ENCODE peak calls at places on chromosomes 3 and 15, in eight cellular contexts. P is adrenal gland, E is mucosa of descending colon, S is Peyer's patch, U is foreskin fibroblast, K is OCI-LY7, G is astrocyte of the spinal cord, J is colonic mucosa. I is an unnamed sample.

GRCh38 chr3:38521391-38521987 is 25.3 kb downstream of the EXOG start:
- DNase-seq in P (peak; percentile 54), U (peak; percentile 48), E (peak; percentile 77), G (peak; percentile 72), K (peak; percentile 68), J (peak; percentile 69), S (peak; percentile 66), I (peak; percentile 47)

GRCh38 chr3:161250116-161250515 is 29.0 kb downstream of the NMD3 start:
- DNase-seq in G (no peak), E (no peak), K (no peak), S (no peak), P (no peak), U (no peak), J (no peak), I (no peak)

GRCh38 chr3:51422211-51422610 is 31.1 kb downstream of the RBM15B start:
- DNase-seq in K (no peak), U (no peak), P (no peak), J (no peak), E (no peak), S (no peak), G (no peak), I (no peak)

GRCh38 chr3:129382366-129382765 is 46.1 kb downstream of the EFCAB12 start:
- DNase-seq in E (no peak), P (no peak), K (no peak), U (no peak), S (no peak), J (no peak), G (no peak), I (no peak)

GRCh38 chr15:93130111-93130510 is 41.1 kb upstream of the RGMA start:
- DNase-seq in K (no peak), G (no peak), P (no peak), U (no peak), E (no peak), S (no peak), J (no peak), I (no peak)

GRCh38 chr3:58487140-58487886 is 4.6 kb upstream of the KCTD6 start:
- DNase-seq in P (peak; percentile 72), E (no peak), J (no peak), S (no peak), K (no peak), U (peak; percentile 63), G (peak; percentile 56), I (no peak)

GRCh38 chr3:129050556-129051295 is 9.9 kb upstream of the GP9 start:
- DNase-seq in P (no peak), S (no peak), K (no peak), J (no peak), E (no peak), G (no peak), U (no peak), I (no peak)

GRCh38 chr3:172102123-172102882 is 62.9 kb downstream of the FNDC3B start:
- DNase-seq in U (no peak), S (peak; percentile 28), G (no peak), K (peak; percentile 80), J (peak; percentile 43), P (no peak), E (peak; percentile 38), I (no peak)

GRCh38 chr15:53843869-53844569 is 84.6 kb upstream of the WDR72 start:
- DNase-seq in G (no peak), S (no peak), U (no peak), E (no peak), J (no peak), P (no peak), K (no peak), I (no peak)

GRCh38 chr3:170907519-170908234 is 760 bp downstream of the EIF5A2 start:
- DNase-seq in K (peak; percentile 31), U (peak; percentile 9), E (no peak), S (no peak), G (peak; percentile 33), J (no peak), P (no peak), I (peak; percentile 15)

GRCh38 chr15:51771773-51772172 is 20.4 kb downstream of the TMOD2 start:
- DNase-seq in S (no peak), G (no peak), P (no peak), U (no peak), K (no peak), J (no peak), E (no peak), I (no peak)

GRCh38 chr3:113234688-113235260 is 23.4 kb downstream of the BOC start:
- DNase-seq in P (no peak), J (no peak), S (no peak), E (no peak), U (no peak), K (no peak), G (no peak), I (no peak)

GRCh38 chr15:29364429-29365078 is 94.9 kb upstream of the NSMCE3 start:
- DNase-seq in P (no peak), K (no peak), J (no peak), U (peak; percentile 48), S (no peak), E (peak; percentile 18), G (peak; percentile 76), I (no peak)

GRCh38 chr15:76793162-76793561 is 112.0 kb downstream of the SCAPER start:
- DNase-seq in E (no peak), J (no peak), K (no peak), S (no peak), G (no peak), U (no peak), P (no peak), I (no peak)

GRCh38 chr3:57544181-57545125 is at the start of gene DNAH12:
- DNase-seq in E (peak; percentile 18), P (peak; percentile 32), S (no peak), U (no peak), J (peak; percentile 55), K (peak; percentile 38), G (peak; percentile 56), I (peak; percentile 4)

GRCh38 chr15:82959423-82959822 is 6.9 kb upstream of the HOMER2 start:
- DNase-seq in S (no peak), P (no peak), U (no peak), K (no peak), J (no peak), E (no peak), G (no peak), I (no peak)

GRCh38 chr3:196390116-196390515 is 42.1 kb downstream of the UBXN7 start:
- DNase-seq in G (no peak), K (no peak), U (no peak), J (no peak), P (no peak), E (no peak), S (no peak), I (no peak)

GRCh38 chr15:56927816-56928215 is 9.4 kb downstream of the TCF12 start:
- DNase-seq in J (no peak), P (no peak), S (no peak), K (no peak), U (no peak), G (no peak), E (no peak), I (no peak)

GRCh38 chr3:156725706-156726105 is 51.3 kb downstream of the TIPARP start:
- DNase-seq in G (no peak), J (peak; percentile 71), S (no peak), E (peak; percentile 78), P (no peak), U (no peak), K (no peak), I (no peak)

GRCh38 chr15:90860942-90861675 is 7.3 kb upstream of the FURIN start:
- DNase-seq in U (no peak), P (no peak), S (no peak), K (no peak), G (peak; percentile 85), E (no peak), J (peak; percentile 54), I (no peak)

GRCh38 chr15:68578175-68578959 is 426 bp upstream of the CORO2B start:
- DNase-seq in K (peak; percentile 76), P (peak; percentile 37), E (peak; percentile 39), U (peak; percentile 76), G (peak; percentile 73), J (peak; percentile 42), S (peak; percentile 40), I (peak; percentile 70)

GRCh38 chr3:24242012-24242698 is 252.5 kb downstream of the THRB start:
- DNase-seq in K (no peak), P (peak; percentile 25), E (no peak), U (peak; percentile 66), S (no peak), J (no peak), G (peak; percentile 79), I (peak; percentile 80)
- H3K4me3 ChIP-seq in K (no peak overlapping the region), P (no peak overlapping the region), E (no peak overlapping the region), U (no peak overlapping the region), S (no peak overlapping the region), J (no peak overlapping the region), G (no peak overlapping the region), I (no peak overlapping the region)

DNA sequence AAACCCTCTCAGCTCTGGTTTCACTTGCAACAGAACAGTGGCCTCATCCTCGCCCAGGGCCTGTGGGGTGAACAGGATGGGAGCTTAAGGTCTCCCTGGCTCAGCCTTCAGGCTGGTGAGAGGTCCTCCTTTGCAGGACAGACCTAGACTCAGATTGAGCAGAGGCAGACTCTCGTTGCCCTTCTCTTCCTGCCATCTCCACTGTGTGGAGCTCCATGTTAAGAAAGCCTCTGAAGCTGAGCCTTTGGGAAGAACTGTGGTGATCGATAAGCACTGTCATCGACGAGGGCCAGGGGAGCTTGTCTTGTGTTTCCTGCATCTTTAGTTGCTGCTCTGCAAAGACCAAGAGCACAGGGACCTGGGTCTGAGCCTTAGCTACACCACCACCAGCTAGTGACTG is 37.8 kb upstream of the GRIP2 start:
- DNase-seq in E (no peak), S (no peak), J (no peak), G (no peak), P (no peak), K (no peak), U (no peak), I (no peak)
- TF ChIP-seq CTCF in E (no peak), S (no peak), J (no peak), G (no peak), P (no peak), K (no peak), U (no peak), I (no peak)

GRCh38 chr15:81297147-81297572 is 26.8 kb downstream of the STARD5 start:
- DNase-seq in P (no peak), J (no peak), U (no peak), S (no peak), K (no peak), E (no peak), G (no peak), I (peak; percentile 37)

GRCh38 chr15:81295466-81296145 is 28.3 kb downstream of the STARD5 start:
- DNase-seq in P (no peak), U (no peak), K (peak; percentile 45), E (no peak), S (no peak), J (no peak), G (no peak), I (no peak)

GRCh38 chr15:81297580-81298575 is 26.1 kb downstream of the STARD5 start:
- DNase-seq in E (no peak), S (peak; percentile 15), J (no peak), P (no peak), U (no peak), K (no peak), G (no peak), I (no peak)

GRCh38 chr15:81296218-81296617 is 27.7 kb downstream of the STARD5 start:
- DNase-seq in S (no peak), K (peak; percentile 41), P (no peak), U (no peak), J (no peak), G (no peak), E (no peak), I (no peak)

GRCh38 chr15:81296673-81297072 is 27.3 kb downstream of the STARD5 start:
- DNase-seq in E (peak; percentile 62), U (no peak), S (peak; percentile 93), K (peak; percentile 94), G (no peak), J (peak; percentile 49), P (peak; percentile 61), I (peak; percentile 94)
- H3K4me3 ChIP-seq in E (no peak overlapping the region), U (no peak overlapping the region), S (peak overlapping the region; percentile 49), K (peak overlapping the region; percentile 92), G (no peak overlapping the region), J (peak overlapping the region; percentile 35), P (no peak overlapping the region), I (no peak overlapping the region)

GRCh38 chr15:63301088-63301487 is 23.7 kb downstream of the APH1B start:
- DNase-seq in K (no peak), G (no peak), E (no peak), J (no peak), U (no peak), S (no peak), P (no peak), I (no peak)
- TF ChIP-seq CTCF in K (no peak), G (no peak), E (no peak), J (no peak), U (no peak), S (no peak), P (no peak), I (no peak)

I was measured in A673.